ENCODE peak calls at places on chromosomes 12 and 14, in nine cellular contexts. One of them, this sample, is unnamed.

GRCh38 chr14:77014004-77014604 is 14.4 kb downstream of the IRF2BPL start:
- DNase-seq in fibroblast of pulmonary artery: peak; percentile 65
- DNase-seq in heart right ventricle: peak; percentile 55
- DNase-seq in stomach: peak; percentile 77
- DNase-seq in sigmoid colon: peak; percentile 87
- DNase-seq in mammary epithelial cell: no peak
- DNase-seq in choroid plexus epithelial cell: peak; percentile 73
- DNase-seq in GM23338: peak; percentile 43
- DNase-seq in lower leg skin: no peak
- DNase-seq in this sample: no peak

GRCh38 chr14:23109769-23110168 is 5.0 kb upstream of the CIROP start:
- DNase-seq in fibroblast of pulmonary artery: no peak
- DNase-seq in heart right ventricle: no peak
- DNase-seq in stomach: no peak
- DNase-seq in sigmoid colon: no peak
- DNase-seq in mammary epithelial cell: no peak
- DNase-seq in choroid plexus epithelial cell: no peak
- DNase-seq in GM23338: no peak
- DNase-seq in lower leg skin: no peak
- DNase-seq in this sample: no peak

GRCh38 chr12:64731683-64732082 is 27.5 kb downstream of the GNS start:
- DNase-seq in fibroblast of pulmonary artery: no peak
- DNase-seq in heart right ventricle: no peak
- DNase-seq in stomach: no peak
- DNase-seq in sigmoid colon: no peak
- DNase-seq in mammary epithelial cell: no peak
- DNase-seq in choroid plexus epithelial cell: no peak
- DNase-seq in GM23338: no peak
- DNase-seq in lower leg skin: no peak
- DNase-seq in this sample: no peak

GRCh38 chr12:128019996-128020544 is 246.9 kb upstream of the TMEM132C start:
- DNase-seq in fibroblast of pulmonary artery: no peak
- DNase-seq in heart right ventricle: no peak
- DNase-seq in stomach: no peak
- DNase-seq in sigmoid colon: no peak
- DNase-seq in mammary epithelial cell: no peak
- DNase-seq in choroid plexus epithelial cell: no peak
- DNase-seq in GM23338: no peak
- DNase-seq in lower leg skin: no peak
- DNase-seq in this sample: no peak

GRCh38 chr12:132559652-132560420 is 50.5 kb downstream of the LRCOL1 start:
- DNase-seq in fibroblast of pulmonary artery: peak; percentile 42
- DNase-seq in heart right ventricle: peak; percentile 40
- DNase-seq in stomach: peak; percentile 49
- DNase-seq in sigmoid colon: no peak
- DNase-seq in mammary epithelial cell: peak; percentile 40
- DNase-seq in choroid plexus epithelial cell: peak; percentile 36
- DNase-seq in GM23338: peak; percentile 79
- DNase-seq in lower leg skin: no peak
- DNase-seq in this sample: no peak

GRCh38 chr12:107512391-107512790 is 173.2 kb upstream of the PWP1 start:
- DNase-seq in fibroblast of pulmonary artery: peak; percentile 35
- DNase-seq in heart right ventricle: no peak
- DNase-seq in stomach: no peak
- DNase-seq in sigmoid colon: no peak
- DNase-seq in mammary epithelial cell: no peak
- DNase-seq in choroid plexus epithelial cell: peak; percentile 53
- DNase-seq in GM23338: no peak
- DNase-seq in lower leg skin: peak; percentile 73
- DNase-seq in this sample: no peak

GRCh38 chr14:96584199-96584906 is 82.2 kb downstream of the PAPOLA start:
- DNase-seq in fibroblast of pulmonary artery: peak; percentile 10
- DNase-seq in heart right ventricle: no peak
- DNase-seq in stomach: no peak
- DNase-seq in sigmoid colon: peak; percentile 61
- DNase-seq in mammary epithelial cell: peak; percentile 29
- DNase-seq in choroid plexus epithelial cell: peak; percentile 32
- DNase-seq in GM23338: peak; percentile 90
- DNase-seq in lower leg skin: peak; percentile 80
- DNase-seq in this sample: peak; percentile 18

GRCh38 chr12:113314121-113314529 is 20.8 kb downstream of the SLC8B1 start:
- DNase-seq in fibroblast of pulmonary artery: peak; percentile 48
- DNase-seq in heart right ventricle: no peak
- DNase-seq in stomach: no peak
- DNase-seq in sigmoid colon: no peak
- DNase-seq in mammary epithelial cell: no peak
- DNase-seq in choroid plexus epithelial cell: no peak
- DNase-seq in GM23338: no peak
- DNase-seq in lower leg skin: no peak
- DNase-seq in this sample: no peak

GRCh38 chr12:84767079-84767478 is 145.5 kb downstream of the SLC6A15 start:
- DNase-seq in fibroblast of pulmonary artery: no peak
- DNase-seq in heart right ventricle: no peak
- DNase-seq in stomach: no peak
- DNase-seq in sigmoid colon: no peak
- DNase-seq in mammary epithelial cell: no peak
- DNase-seq in choroid plexus epithelial cell: no peak
- DNase-seq in GM23338: no peak
- DNase-seq in lower leg skin: no peak
- DNase-seq in this sample: no peak

GRCh38 chr12:117034691-117035090 is 64.5 kb downstream of the TESC start:
- DNase-seq in fibroblast of pulmonary artery: no peak
- DNase-seq in heart right ventricle: no peak
- DNase-seq in stomach: no peak
- DNase-seq in sigmoid colon: peak; percentile 58
- DNase-seq in mammary epithelial cell: no peak
- DNase-seq in choroid plexus epithelial cell: no peak
- DNase-seq in GM23338: no peak
- DNase-seq in lower leg skin: no peak
- DNase-seq in this sample: no peak

GRCh38 chr12:14668591-14668990 is 27.8 kb downstream of the GUCY2C start:
- DNase-seq in fibroblast of pulmonary artery: no peak
- DNase-seq in heart right ventricle: peak; percentile 14
- DNase-seq in stomach: no peak
- DNase-seq in sigmoid colon: no peak
- DNase-seq in mammary epithelial cell: no peak
- DNase-seq in choroid plexus epithelial cell: no peak
- DNase-seq in GM23338: no peak
- DNase-seq in lower leg skin: no peak
- DNase-seq in this sample: no peak

GRCh38 chr12:20442322-20442721 is 74.0 kb downstream of the PDE3A start:
- DNase-seq in fibroblast of pulmonary artery: no peak
- DNase-seq in heart right ventricle: no peak
- DNase-seq in stomach: no peak
- DNase-seq in sigmoid colon: no peak
- DNase-seq in mammary epithelial cell: no peak
- DNase-seq in choroid plexus epithelial cell: no peak
- DNase-seq in GM23338: no peak
- DNase-seq in lower leg skin: no peak
- DNase-seq in this sample: no peak

GRCh38 chr12:20320552-20320951 is 47.8 kb upstream of the PDE3A start:
- DNase-seq in fibroblast of pulmonary artery: no peak
- DNase-seq in heart right ventricle: no peak
- DNase-seq in stomach: no peak
- DNase-seq in sigmoid colon: no peak
- DNase-seq in mammary epithelial cell: no peak
- DNase-seq in choroid plexus epithelial cell: no peak
- DNase-seq in GM23338: peak; percentile 24
- DNase-seq in lower leg skin: no peak
- DNase-seq in this sample: no peak

DNA sequence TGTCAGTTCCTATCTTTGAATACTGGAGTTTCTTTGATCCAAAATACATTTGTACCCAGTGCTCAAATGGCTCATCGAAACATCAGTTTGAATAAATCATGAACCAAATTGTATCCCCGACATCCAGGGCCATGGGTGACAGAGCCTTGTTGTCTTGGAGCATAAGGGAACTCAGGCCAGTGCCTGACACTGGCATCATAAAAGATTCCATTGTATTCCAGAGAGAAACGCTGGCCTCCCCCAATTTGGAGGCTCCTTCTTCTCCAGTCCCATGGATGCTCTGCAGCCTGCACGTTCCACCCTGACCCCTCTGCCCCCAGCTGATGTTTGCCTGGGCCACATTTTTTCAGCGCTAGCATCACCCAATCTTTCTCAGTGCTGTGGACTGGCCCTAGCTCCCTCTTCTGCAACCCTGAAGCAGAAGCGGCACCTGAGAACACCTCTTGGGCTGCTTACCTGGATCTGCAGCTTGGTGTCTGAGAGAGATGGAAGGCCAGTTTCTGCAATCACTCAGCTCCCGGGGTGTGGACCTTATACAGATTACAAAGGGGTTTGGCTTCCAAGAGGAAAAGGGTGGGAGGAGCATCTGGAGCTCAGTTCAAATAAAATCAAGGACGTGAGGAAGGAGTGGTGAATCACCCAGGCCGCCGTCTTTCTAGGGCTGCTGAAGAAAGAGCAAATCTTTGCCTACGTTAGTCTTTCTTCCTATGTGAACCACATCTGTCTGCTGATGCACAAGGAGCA is at the start of gene RNASE1:
- DNase-seq in fibroblast of pulmonary artery: peak; percentile 30
- DNase-seq in heart right ventricle: no peak
- DNase-seq in stomach: peak; percentile 71
- DNase-seq in sigmoid colon: peak; percentile 66
- DNase-seq in mammary epithelial cell: no peak
- DNase-seq in choroid plexus epithelial cell: no peak
- DNase-seq in GM23338: no peak
- DNase-seq in lower leg skin: no peak
- DNase-seq in this sample: peak; percentile 84
- H3K4me3 ChIP-seq in fibroblast of pulmonary artery: no peak within 1 kb of the TSS
- H3K4me3 ChIP-seq in heart right ventricle: peak within 1 kb of the TSS; percentile 47
- H3K4me3 ChIP-seq in stomach: peak within 1 kb of the TSS; percentile 50
- H3K4me3 ChIP-seq in sigmoid colon: no peak within 1 kb of the TSS
- H3K4me3 ChIP-seq in mammary epithelial cell: no peak within 1 kb of the TSS
- H3K4me3 ChIP-seq in choroid plexus epithelial cell: no peak within 1 kb of the TSS
- H3K4me3 ChIP-seq in GM23338: no peak within 1 kb of the TSS
- H3K4me3 ChIP-seq in lower leg skin: peak within 1 kb of the TSS; percentile 21
- H3K4me3 ChIP-seq in this sample: no peak within 1 kb of the TSS

DNA sequence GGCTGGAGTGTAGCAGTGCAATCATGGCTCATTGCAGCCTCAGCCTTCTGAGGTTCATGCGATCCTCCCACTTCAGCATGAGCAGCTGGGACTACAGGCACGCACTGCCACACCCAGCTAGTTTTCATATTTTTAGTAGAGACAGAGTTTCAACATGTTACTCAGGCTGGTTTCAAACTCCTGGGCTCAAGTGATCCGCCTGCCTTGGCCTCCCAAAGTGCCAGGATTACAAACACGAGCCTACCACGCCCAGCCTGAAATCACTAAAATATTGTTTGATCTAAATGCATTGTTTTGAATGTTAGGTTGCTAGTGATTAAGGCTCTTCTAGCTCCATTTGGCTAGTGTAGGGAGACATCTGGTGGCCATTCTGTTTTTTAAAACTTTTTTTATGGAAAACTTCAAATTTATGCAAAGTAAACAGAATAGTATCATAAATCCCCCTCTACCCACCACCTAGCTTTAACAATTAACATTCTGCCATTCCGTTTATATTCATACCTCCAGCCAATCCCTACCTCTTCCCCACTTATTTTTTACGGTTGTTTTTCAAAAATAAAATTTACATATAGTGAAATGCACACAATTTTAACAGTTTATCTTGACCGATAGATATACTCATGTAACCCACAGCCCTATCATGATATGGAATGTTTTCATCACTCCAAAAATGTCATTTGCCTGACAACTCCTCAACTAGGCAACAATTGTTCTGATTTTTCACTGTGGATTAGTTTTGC is 37.8 kb downstream of the MYO1H start:
- DNase-seq in fibroblast of pulmonary artery: peak; percentile 70
- DNase-seq in heart right ventricle: no peak
- DNase-seq in stomach: no peak
- DNase-seq in sigmoid colon: no peak
- DNase-seq in mammary epithelial cell: peak; percentile 55
- DNase-seq in choroid plexus epithelial cell: peak; percentile 68
- DNase-seq in GM23338: peak; percentile 56
- DNase-seq in lower leg skin: peak; percentile 89
- DNase-seq in this sample: peak; percentile 30
- TF ChIP-seq CTCF in fibroblast of pulmonary artery: peak; percentile 54
- TF ChIP-seq CTCF in heart right ventricle: peak; percentile 43
- TF ChIP-seq CTCF in stomach: no peak
- TF ChIP-seq CTCF in sigmoid colon: peak; percentile 48
- TF ChIP-seq CTCF in mammary epithelial cell: peak; percentile 18
- TF ChIP-seq CTCF in choroid plexus epithelial cell: peak; percentile 64
- TF ChIP-seq CTCF in GM23338: peak; percentile 77
- TF ChIP-seq CTCF in lower leg skin: no peak
- TF ChIP-seq CTCF in this sample: no peak

DNA sequence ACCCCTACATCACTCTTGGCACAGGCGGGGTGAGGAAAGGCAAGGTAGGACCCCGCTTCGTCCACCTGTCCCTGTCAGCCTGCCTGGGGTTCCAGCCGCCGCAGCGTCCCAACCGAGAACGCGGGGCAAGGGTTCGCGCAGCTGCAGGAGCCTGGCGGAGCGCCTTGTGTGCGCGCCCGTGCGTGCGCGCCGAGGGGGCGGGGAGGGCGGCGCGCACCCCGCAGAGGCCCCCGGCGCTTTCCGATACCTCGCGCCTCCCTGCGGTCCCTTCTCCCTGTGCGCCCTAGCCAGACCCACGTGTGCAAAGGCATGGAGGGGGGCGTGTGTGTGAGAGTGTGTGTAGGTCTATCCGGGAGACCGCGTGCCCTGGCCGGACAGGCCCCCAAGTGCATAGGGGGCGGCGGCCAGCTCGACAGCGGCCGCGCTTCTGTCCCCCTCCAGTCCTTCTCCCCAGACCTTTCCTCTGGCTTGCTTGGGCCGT is 122.4 kb downstream of the TSPAN9 start:
- DNase-seq in fibroblast of pulmonary artery: peak; percentile 40
- DNase-seq in heart right ventricle: no peak
- DNase-seq in stomach: no peak
- DNase-seq in sigmoid colon: no peak
- DNase-seq in mammary epithelial cell: no peak
- DNase-seq in choroid plexus epithelial cell: peak; percentile 68
- DNase-seq in GM23338: peak; percentile 70
- DNase-seq in lower leg skin: no peak
- DNase-seq in this sample: no peak
- H3K4me3 ChIP-seq in fibroblast of pulmonary artery: peak overlapping the region; percentile 50
- H3K4me3 ChIP-seq in heart right ventricle: no peak overlapping the region
- H3K4me3 ChIP-seq in stomach: peak overlapping the region; percentile 63
- H3K4me3 ChIP-seq in sigmoid colon: peak overlapping the region; percentile 19
- H3K4me3 ChIP-seq in mammary epithelial cell: no peak overlapping the region
- H3K4me3 ChIP-seq in choroid plexus epithelial cell: peak overlapping the region; percentile 61
- H3K4me3 ChIP-seq in GM23338: peak overlapping the region; percentile 80
- H3K4me3 ChIP-seq in lower leg skin: peak overlapping the region; percentile 20
- H3K4me3 ChIP-seq in this sample: no peak overlapping the region

DNA sequence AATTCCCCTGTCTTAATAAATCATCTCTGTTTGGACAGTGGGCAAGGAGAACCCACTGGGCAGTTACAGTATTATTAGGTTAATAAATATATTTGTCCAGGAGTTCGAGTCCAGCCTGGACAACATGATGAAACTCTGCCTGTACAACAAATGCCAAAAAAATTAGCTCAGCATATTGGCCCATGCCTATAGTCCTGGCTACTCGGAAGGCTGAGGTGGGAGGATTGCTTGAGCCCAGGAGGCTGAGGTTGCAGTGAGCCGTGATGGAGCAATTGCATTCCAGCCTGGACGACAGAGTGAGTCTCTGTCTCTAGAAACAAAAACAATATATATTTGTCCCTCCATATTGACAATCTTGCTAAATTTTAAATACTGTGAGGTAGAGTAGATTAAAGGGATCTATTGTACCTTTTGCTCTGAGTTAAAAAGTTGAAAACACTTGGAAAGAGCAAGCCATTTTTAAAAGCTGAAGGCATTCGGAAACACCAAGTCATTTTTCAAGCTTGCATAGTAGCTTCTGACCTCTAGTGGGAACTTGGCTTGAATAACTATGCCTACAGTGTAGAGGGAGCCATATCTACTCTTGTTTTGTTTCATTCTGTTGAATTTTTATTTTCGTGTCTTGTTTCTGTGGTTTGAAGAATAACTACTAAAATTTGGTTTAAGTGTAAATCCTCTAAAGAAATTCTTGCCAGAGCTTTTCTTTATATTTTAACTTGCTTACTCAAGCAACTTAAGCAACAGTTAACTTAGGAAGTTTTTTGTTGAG is 14.6 kb upstream of the EEA1 start:
- DNase-seq in fibroblast of pulmonary artery: peak; percentile 79
- DNase-seq in heart right ventricle: no peak
- DNase-seq in stomach: no peak
- DNase-seq in sigmoid colon: no peak
- DNase-seq in mammary epithelial cell: no peak
- DNase-seq in choroid plexus epithelial cell: peak; percentile 82
- DNase-seq in GM23338: peak; percentile 50
- DNase-seq in lower leg skin: no peak
- DNase-seq in this sample: no peak
- TF ChIP-seq CTCF in fibroblast of pulmonary artery: peak; percentile 33
- TF ChIP-seq CTCF in heart right ventricle: no peak
- TF ChIP-seq CTCF in stomach: no peak
- TF ChIP-seq CTCF in sigmoid colon: no peak
- TF ChIP-seq CTCF in mammary epithelial cell: no peak
- TF ChIP-seq CTCF in choroid plexus epithelial cell: peak; percentile 40
- TF ChIP-seq CTCF in GM23338: no peak
- TF ChIP-seq CTCF in lower leg skin: no peak
- TF ChIP-seq CTCF in this sample: no peak

This sample was measured in mucosa of descending colon.